ENCODE peak calls at places on chromosomes 7 and 10, in six cellular contexts. L, D, O, V, H and E are unnamed samples.

GRCh38 chr10:89032141-89032814 is 41.7 kb downstream of the FAS start:
- DNase-seq in L (no peak), H (no peak), O (no peak), D (no peak), V (peak), E (no peak)

GRCh38 chr7:41809487-41810257 is 106.8 kb upstream of the INHBA start:
- DNase-seq in D (no peak), V (no peak), O (no peak), L (no peak), H (no peak), E (no peak)

GRCh38 chr7:36967387-36967786 is 243.1 kb upstream of the AOAH start:
- DNase-seq in H (no peak), O (peak), D (peak), V (peak), L (no peak), E (peak)

GRCh38 chr10:125157473-125157865 is 2.9 kb downstream of the CTBP2 start:
- DNase-seq in O (no peak), V (no peak), L (peak), H (peak), D (no peak), E (no peak)

GRCh38 chr10:16653223-16653622 is 131.5 kb upstream of the C1QL3 start:
- DNase-seq in O (no peak), V (no peak), L (no peak), H (no peak), D (no peak), E (no peak)

GRCh38 chr7:124764071-124764846 is 1.3 kb downstream of the GPR37 start:
- DNase-seq in O (no peak), D (no peak), V (peak), H (no peak), L (no peak), E (no peak)

GRCh38 chr10:124341768-124342135 is 77.0 kb downstream of the OAT start:
- DNase-seq in L (no peak), V (no peak), O (no peak), D (no peak), H (peak), E (no peak)

GRCh38 chr7:26292768-26293560 is 1.3 kb downstream of the SNX10 start:
- DNase-seq in V (peak), L (no peak), D (peak), O (peak), H (peak), E (no peak)

GRCh38 chr10:99421233-99421739 is 9.1 kb downstream of the GOT1 start:
- DNase-seq in D (no peak), H (no peak), L (no peak), O (no peak), V (no peak), E (no peak)

GRCh38 chr7:73701357-73701995 is 18.0 kb downstream of the STX1A start:
- DNase-seq in V (peak), D (peak), H (no peak), L (no peak), O (peak), E (no peak)

GRCh38 chr10:102230264-102230860 is 4.3 kb downstream of the ELOVL3 start:
- DNase-seq in O (peak), L (no peak), V (peak), H (no peak), D (peak), E (peak)

GRCh38 chr7:114900127-114900526 is 21.8 kb upstream of the MDFIC start:
- DNase-seq in D (no peak), H (no peak), V (no peak), L (no peak), O (no peak), E (no peak)

GRCh38 chr7:108603922-108604684 is 34.4 kb downstream of the DNAJB9 start:
- DNase-seq in O (no peak), L (no peak), H (no peak), D (no peak), V (no peak), E (no peak)

GRCh38 chr7:13336227-13336626 is 648.8 kb downstream of the ARL4A start:
- DNase-seq in H (no peak), L (no peak), O (no peak), D (no peak), V (no peak), E (no peak)

GRCh38 chr10:18918545-18918944 is 130.1 kb upstream of the MALRD1 start:
- DNase-seq in L (no peak), O (no peak), H (no peak), V (no peak), D (no peak), E (no peak)

GRCh38 chr7:87627634-87627994 is 584 bp upstream of the RUNDC3B start:
- DNase-seq in V (peak), L (no peak), H (no peak), O (peak), D (peak), E (no peak)

GRCh38 chr10:43867667-43868361 is 219.1 kb upstream of the ZNF32 start:
- DNase-seq in H (no peak), L (no peak), O (no peak), D (no peak), V (no peak), E (no peak)

GRCh38 chr7:16564909-16565426 is 38.3 kb downstream of the LRRC72 start:
- DNase-seq in L (no peak), V (peak), O (no peak), D (peak), H (no peak), E (no peak)

GRCh38 chr7:65441010-65441409 is 67.4 kb downstream of the ZNF92 start:
- DNase-seq in L (no peak), H (no peak), D (no peak), V (no peak), O (no peak), E (no peak)

GRCh38 chr10:26215923-26216576 is 524 bp upstream of the GAD2 start:
- DNase-seq in H (no peak), V (peak), O (no peak), L (no peak), D (peak), E (peak)

GRCh38 chr7:127675716-127676115 is 23.7 kb downstream of the SND1 start:
- DNase-seq in H (no peak), O (no peak), L (no peak), D (no peak), V (no peak), E (no peak)

GRCh38 chr10:78927257-78927995 is 141.3 kb upstream of the ZMIZ1 start:
- DNase-seq in O (no peak), D (no peak), H (peak), L (peak), V (no peak), E (no peak)

GRCh38 chr10:62019685-62020361 is 118.3 kb downstream of the ARID5B start:
- DNase-seq in D (no peak), L (no peak), V (peak), H (no peak), O (no peak), E (no peak)

GRCh38 chr7:107661865-107662379 is 1.3 kb downstream of the SLC26A4 start:
- DNase-seq in D (no peak), V (peak), O (no peak), L (no peak), H (no peak), E (no peak)

GRCh38 chr10:84269773-84270172 is 24.9 kb downstream of the RGR start:
- DNase-seq in V (no peak), D (no peak), H (no peak), L (no peak), O (no peak), E (no peak)

GRCh38 chr10:99775850-99776249 is 6.6 kb upstream of the ABCC2 start:
- DNase-seq in O (no peak), V (no peak), H (no peak), L (no peak), D (peak), E (no peak)

GRCh38 chr10:6135589-6136168 is 46.8 kb downstream of the RBM17 start:
- DNase-seq in O (no peak), D (no peak), H (no peak), L (no peak), V (no peak), E (no peak)

GRCh38 chr10:69660296-69660695 is 30.2 kb downstream of the FAM241B start:
- DNase-seq in L (no peak), D (no peak), O (no peak), H (no peak), V (no peak), E (no peak)

GRCh38 chr10:125024496-125025234 is 82.7 kb downstream of the ZRANB1 start:
- DNase-seq in D (peak), V (no peak), O (no peak), H (no peak), L (no peak), E (no peak)

GRCh38 chr10:89615824-89616223 is 29.2 kb downstream of the PANK1 start:
- DNase-seq in H (no peak), D (no peak), O (no peak), V (no peak), L (no peak), E (no peak)

GRCh38 chr10:33706746-33707145 is 372.3 kb upstream of the NRP1 start:
- DNase-seq in O (no peak), D (no peak), H (no peak), V (no peak), L (no peak), E (no peak)

GRCh38 chr10:78556700-78557432 is 511.9 kb upstream of the ZMIZ1 start:
- DNase-seq in V (no peak), D (no peak), H (no peak), O (no peak), L (no peak), E (no peak)

GRCh38 chr7:76372984-76373833 is 14.4 kb upstream of the YWHAG start:
- DNase-seq in L (no peak), O (no peak), H (no peak), V (no peak), D (no peak), E (peak)

GRCh38 chr10:110502851-110503301 is 5.2 kb downstream of the DUSP5 start:
- DNase-seq in O (peak), L (no peak), V (no peak), D (no peak), H (no peak), E (no peak)

GRCh38 chr7:9201928-9202327 is 768.5 kb downstream of the NXPH1 start:
- DNase-seq in H (no peak), L (no peak), V (peak), O (no peak), D (no peak), E (no peak)
- TF ChIP-seq POLR2AphosphoS5 in H (no peak), L (no peak), V (no peak), O (no peak), D (no peak), E (no peak)

GRCh38 chr10:10772411-10772810 is 245.3 kb upstream of the CELF2 start:
- DNase-seq in H (no peak), O (no peak), L (no peak), V (no peak), D (no peak), E (no peak)
- H3K27ac ChIP-seq in H (no peak), O (no peak), L (no peak), V (no peak), D (no peak), E (no peak)

DNA sequence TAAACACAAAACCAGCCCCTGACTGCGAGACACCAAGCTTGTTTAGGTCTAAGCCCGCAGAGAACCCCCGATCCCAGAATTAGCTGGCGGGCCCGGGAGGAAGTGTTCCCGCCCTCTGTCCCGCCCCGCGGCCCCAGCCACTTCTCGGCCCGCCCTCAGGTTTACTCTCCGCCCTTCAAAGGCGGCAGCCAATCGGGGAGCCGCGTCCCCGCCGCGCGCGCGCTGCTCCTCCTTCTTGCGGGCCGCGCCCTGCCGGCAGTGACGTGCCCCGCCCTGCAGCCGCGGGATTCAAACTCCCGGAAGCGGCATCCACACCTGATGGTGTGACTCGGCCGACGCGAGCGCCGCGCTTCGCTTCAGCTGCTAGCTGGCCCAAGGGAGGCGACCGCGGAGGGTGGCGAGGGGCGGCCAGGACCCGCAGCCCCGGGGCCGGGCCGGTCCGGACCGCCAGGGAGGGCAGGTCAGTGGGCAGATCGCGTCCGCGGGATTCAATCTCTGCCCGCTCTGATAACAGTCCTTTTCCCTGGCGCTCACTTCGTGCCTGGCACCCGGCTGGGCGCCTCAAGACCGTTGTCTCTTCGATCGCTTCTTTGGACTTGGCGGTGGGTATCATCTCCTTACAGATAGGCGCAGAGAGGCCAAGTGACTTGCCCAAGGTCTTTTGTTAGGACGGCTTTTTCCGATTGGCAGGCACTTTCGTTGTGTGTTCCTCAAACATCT is at the start of gene CEP55:
- DNase-seq in H (peak), D (peak), L (peak), V (peak), O (peak), E (peak)
- TF ChIP-seq POLR2AphosphoS5 in H (no peak), D (peak), L (no peak), V (peak), O (peak), E (peak)

GRCh38 chr7:151065516-151065915 is 6.1 kb downstream of the SLC4A2 start:
- DNase-seq in V (no peak), L (no peak), O (no peak), D (no peak), H (no peak), E (peak)
- H3K27ac ChIP-seq in V (no peak), L (no peak), O (no peak), D (no peak), H (no peak), E (no peak)

DNA sequence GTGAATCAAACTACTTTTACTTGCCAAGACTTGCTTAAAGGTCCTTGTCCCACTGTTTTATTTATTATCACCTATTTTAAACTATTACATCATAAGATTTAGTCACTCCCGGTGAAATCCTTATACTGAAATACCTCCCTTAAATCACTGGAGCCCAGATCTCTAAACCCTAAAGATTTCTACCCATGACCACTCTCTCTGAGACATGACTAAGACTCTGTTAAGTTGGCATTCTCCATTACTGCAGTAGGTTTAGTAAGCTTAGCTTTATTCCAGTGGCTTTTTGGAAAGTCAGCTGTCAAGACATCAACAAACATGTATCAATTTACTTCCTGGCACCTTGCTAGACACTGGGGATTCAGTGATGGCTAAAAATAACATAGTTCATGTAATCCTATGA is 874.2 kb downstream of the KCNMA1 start:
- DNase-seq in D (no peak), O (no peak), L (no peak), H (no peak), V (no peak), E (no peak)
- TF ChIP-seq POLR2AphosphoS5 in D (no peak), O (no peak), L (no peak), H (no peak), V (no peak), E (no peak)

GRCh38 chr7:100895701-100895955 is at the start of gene ACHE:
- DNase-seq in D (no peak), O (no peak), V (peak), L (no peak), H (no peak), E (no peak)
- H3K27ac ChIP-seq in D (no peak), O (peak), V (no peak), L (no peak), H (peak), E (no peak)